ENCODE peak calls at places on chromosomes 7 and 10, in four cellular contexts. J is NCI-H1694; U is CD8-positive, alpha-beta T cell; V is retina. R is an unnamed sample.

GRCh38 chr7:90594791-90595317 is 1.3 kb upstream of the CDK14 start:
- DNase-seq in J (no peak), U (no peak), V (peak), R (no peak)

GRCh38 chr10:6148251-6148691 is 54.5 kb upstream of the PFKFB3 start:
- DNase-seq in J (no peak), U (no peak), V (no peak), R (no peak)

GRCh38 chr10:70320751-70321150 is 36.9 kb upstream of the NPFFR1 start:
- DNase-seq in J (no peak), U (no peak), V (no peak), R (no peak)

GRCh38 chr7:123797673-123798526 is 47.1 kb upstream of the HYAL4 start:
- DNase-seq in J (peak), U (no peak), V (no peak), R (peak)

GRCh38 chr10:19785366-19785765 is 30.9 kb upstream of the PLXDC2 start:
- DNase-seq in J (no peak), U (no peak), V (no peak), R (no peak)

GRCh38 chr7:11232462-11232861 is 258.8 kb downstream of the PHF14 start:
- DNase-seq in J (no peak), U (no peak), V (no peak), R (no peak)

GRCh38 chr10:79070091-79070610 is 1.4 kb downstream of the ZMIZ1 start:
- DNase-seq in J (no peak), U (no peak), V (no peak), R (no peak)

GRCh38 chr7:130356760-130357611 is 12.4 kb downstream of the CPA5 start:
- DNase-seq in J (no peak), U (no peak), V (peak), R (no peak)

GRCh38 chr10:70234668-70235447 is 1.6 kb upstream of the PPA1 start:
- DNase-seq in J (no peak), U (no peak), V (no peak), R (peak)

GRCh38 chr10:77855404-77856155 is 71.0 kb downstream of the DLG5 start:
- DNase-seq in J (no peak), U (no peak), V (no peak), R (no peak)

GRCh38 chr10:12727832-12728215 is 273.7 kb downstream of the CCDC3 start:
- DNase-seq in J (no peak), U (no peak), V (no peak), R (no peak)

GRCh38 chr10:124875596-124875995 is 66.3 kb upstream of the ZRANB1 start:
- DNase-seq in J (no peak), U (no peak), V (no peak), R (no peak)